ENCODE peak calls at places on chromosomes 7 and 10, in seven cellular contexts. One of them, this sample, is unnamed.

GRCh38 chr10:113988535-113988934 is 55.1 kb upstream of the ADRB1 start:
- DNase-seq in left lung: no peak
- DNase-seq in Kasumi-1: no peak
- DNase-seq in SW480: no peak
- DNase-seq in tibial nerve: no peak
- DNase-seq in NB4: no peak
- DNase-seq in germinal center: no peak
- DNase-seq in this sample: no peak

GRCh38 chr10:36608866-36609265 is 516.5 kb upstream of the ANKRD30A start:
- DNase-seq in germinal center: no peak
- DNase-seq in NB4: no peak
- DNase-seq in left lung: no peak
- DNase-seq in Kasumi-1: no peak
- DNase-seq in tibial nerve: no peak
- DNase-seq in SW480: no peak
- DNase-seq in this sample: no peak

GRCh38 chr7:117698018-117698417 is 175.2 kb downstream of the CTTNBP2 start:
- DNase-seq in SW480: no peak
- DNase-seq in NB4: peak; percentile 15
- DNase-seq in left lung: no peak
- DNase-seq in Kasumi-1: no peak
- DNase-seq in tibial nerve: no peak
- DNase-seq in germinal center: no peak
- DNase-seq in this sample: no peak

GRCh38 chr10:988667-989545 is 672 bp downstream of the GTPBP4 start:
- DNase-seq in NB4: no peak
- DNase-seq in tibial nerve: no peak
- DNase-seq in SW480: no peak
- DNase-seq in left lung: no peak
- DNase-seq in Kasumi-1: no peak
- DNase-seq in germinal center: peak; percentile 49
- DNase-seq in this sample: no peak

GRCh38 chr7:4621401-4621800 is 60.7 kb upstream of the FOXK1 start:
- DNase-seq in Kasumi-1: no peak
- DNase-seq in left lung: no peak
- DNase-seq in germinal center: no peak
- DNase-seq in SW480: no peak
- DNase-seq in NB4: no peak
- DNase-seq in tibial nerve: no peak
- DNase-seq in this sample: no peak

GRCh38 chr7:165661-166369 is 26.6 kb upstream of the FAM20C start:
- DNase-seq in NB4: peak; percentile 52
- DNase-seq in SW480: no peak
- DNase-seq in left lung: peak; percentile 28
- DNase-seq in germinal center: no peak
- DNase-seq in tibial nerve: no peak
- DNase-seq in Kasumi-1: peak; percentile 0
- DNase-seq in this sample: no peak

GRCh38 chr10:85105614-85106013 is 777.2 kb downstream of the CCSER2 start:
- DNase-seq in Kasumi-1: no peak
- DNase-seq in tibial nerve: no peak
- DNase-seq in NB4: peak; percentile 3
- DNase-seq in SW480: no peak
- DNase-seq in germinal center: no peak
- DNase-seq in left lung: no peak
- DNase-seq in this sample: no peak

GRCh38 chr10:14594878-14595525 is 179.7 kb downstream of the FAM107B start:
- DNase-seq in SW480: no peak
- DNase-seq in left lung: no peak
- DNase-seq in NB4: no peak
- DNase-seq in germinal center: no peak
- DNase-seq in Kasumi-1: no peak
- DNase-seq in tibial nerve: no peak
- DNase-seq in this sample: no peak

GRCh38 chr7:158695726-158696452 is 8.7 kb downstream of the NCAPG2 start:
- DNase-seq in tibial nerve: peak; percentile 67
- DNase-seq in NB4: peak; percentile 90
- DNase-seq in germinal center: peak; percentile 49
- DNase-seq in left lung: peak; percentile 62
- DNase-seq in Kasumi-1: peak; percentile 98
- DNase-seq in SW480: peak; percentile 45
- DNase-seq in this sample: no peak

GRCh38 chr10:24456319-24456718 is 247.4 kb downstream of the KIAA1217 start:
- DNase-seq in tibial nerve: no peak
- DNase-seq in Kasumi-1: no peak
- DNase-seq in left lung: no peak
- DNase-seq in SW480: no peak
- DNase-seq in NB4: no peak
- DNase-seq in germinal center: no peak
- DNase-seq in this sample: no peak

GRCh38 chr10:22010973-22011408 is 7.5 kb upstream of the DNAJC1 start:
- DNase-seq in tibial nerve: no peak
- DNase-seq in SW480: peak; percentile 4
- DNase-seq in left lung: no peak
- DNase-seq in Kasumi-1: peak; percentile 69
- DNase-seq in germinal center: no peak
- DNase-seq in NB4: no peak
- DNase-seq in this sample: peak; percentile 40

GRCh38 chr10:22433875-22434274 is 88.6 kb downstream of the SPAG6 start:
- DNase-seq in SW480: peak; percentile 24
- DNase-seq in left lung: no peak
- DNase-seq in NB4: peak; percentile 60
- DNase-seq in germinal center: no peak
- DNase-seq in Kasumi-1: no peak
- DNase-seq in tibial nerve: no peak
- DNase-seq in this sample: no peak

GRCh38 chr10:65306201-65306600 is 1619.6 kb upstream of the LRRTM3 start:
- DNase-seq in NB4: no peak
- DNase-seq in germinal center: no peak
- DNase-seq in Kasumi-1: no peak
- DNase-seq in tibial nerve: no peak
- DNase-seq in SW480: no peak
- DNase-seq in left lung: no peak
- DNase-seq in this sample: no peak

This sample was measured in OCI-LY7.